ENCODE peak calls at places on chromosomes 4 and X, in seven cellular contexts. U is H9, W is PC-3, Q is left ventricle myocardium inferior, G is hepatocyte, R is cardiac muscle cell, L is left lung. Y is an unnamed sample.
A peak's percentile ranks its signal among the peaks of the same experiment; 100 is the strongest.

GRCh38 chrX:108397627-108398392 is 40.4 kb downstream of the COL4A6 start:
- DNase-seq in U (no peak), W (peak; percentile 89), Q (no peak), G (no peak), R (peak; percentile 3), L (no peak), Y (no peak)

GRCh38 chr4:17475481-17475880 is 36.4 kb downstream of the QDPR start:
- DNase-seq in U (no peak), W (peak; percentile 31), Q (no peak), G (no peak), R (peak; percentile 47), L (no peak), Y (no peak)

GRCh38 chrX:68060506-68061205 is 372.6 kb downstream of the OPHN1 start:
- DNase-seq in U (peak; percentile 29), W (no peak), Q (no peak), G (no peak), R (no peak), L (no peak), Y (no peak)

GRCh38 chr4:77734928-77735327 is 84.2 kb downstream of the CNOT6L start:
- DNase-seq in U (no peak), W (no peak), Q (no peak), G (peak; percentile 66), R (peak; percentile 64), L (no peak), Y (peak; percentile 78)

GRCh38 chr4:87657525-87657924 is 7.4 kb downstream of the DMP1 start:
- DNase-seq in U (no peak), W (peak; percentile 71), Q (no peak), G (no peak), R (peak; percentile 51), L (no peak), Y (no peak)

GRCh38 chr4:184792334-184792733 is 33.4 kb downstream of the ACSL1 start:
- DNase-seq in U (no peak), W (no peak), Q (no peak), G (no peak), R (no peak), L (no peak), Y (peak; percentile 21)

GRCh38 chr4:181966084-181966483 is 277.1 kb upstream of the TENM3 start:
- DNase-seq in U (no peak), W (no peak), Q (no peak), G (no peak), R (no peak), L (no peak), Y (no peak)

GRCh38 chrX:154298312-154298711 is 2.7 kb downstream of the TKTL1 start:
- DNase-seq in U (no peak), W (no peak), Q (no peak), G (no peak), R (no peak), L (no peak), Y (no peak)

GRCh38 chr4:48033825-48034413 is 17.3 kb downstream of the NIPAL1 start:
- DNase-seq in U (no peak), W (peak; percentile 61), Q (no peak), G (peak; percentile 31), R (peak; percentile 25), L (no peak), Y (peak; percentile 23)

GRCh38 chrX:104310084-104310483 is 55.4 kb upstream of the ESX1 start:
- DNase-seq in U (no peak), W (peak; percentile 73), Q (no peak), G (no peak), R (peak; percentile 53), L (no peak), Y (no peak)

GRCh38 chrX:63652086-63652775 is 132.8 kb downstream of the ARHGEF9 start:
- DNase-seq in U (no peak), W (no peak), Q (no peak), G (no peak), R (no peak), L (no peak), Y (no peak)

GRCh38 chr4:23060776-23061175 is 368.0 kb downstream of the GBA3 start:
- DNase-seq in U (no peak), W (peak; percentile 76), Q (no peak), G (peak; percentile 13), R (no peak), L (no peak), Y (no peak)

GRCh38 chr4:27081675-27082579 is 221.3 kb downstream of the STIM2 start:
- DNase-seq in U (no peak), W (no peak), Q (no peak), G (no peak), R (no peak), L (no peak), Y (no peak)

GRCh38 chr4:20618729-20619128 is 81.5 kb upstream of the PACRGL start:
- DNase-seq in U (peak; percentile 34), W (no peak), Q (no peak), G (no peak), R (no peak), L (no peak), Y (no peak)

GRCh38 chr4:101993841-101994221 is 203.3 kb downstream of the BANK1 start:
- DNase-seq in U (no peak), W (no peak), Q (no peak), G (no peak), R (no peak), L (no peak), Y (no peak)

GRCh38 chr4:105859233-105859632 is 36.0 kb upstream of the NPNT start:
- DNase-seq in U (no peak), W (peak; percentile 82), Q (no peak), G (no peak), R (peak; percentile 59), L (no peak), Y (no peak)

GRCh38 chr4:20422398-20422797 is 170.7 kb downstream of the SLIT2 start:
- DNase-seq in U (peak; percentile 73), W (peak; percentile 51), Q (no peak), G (peak; percentile 71), R (peak; percentile 76), L (no peak), Y (peak; percentile 47)

GRCh38 chr4:186725422-186726149 is 1.9 kb upstream of the FAT1 start:
- DNase-seq in U (peak; percentile 70), W (peak; percentile 72), Q (peak; percentile 81), G (peak; percentile 92), R (peak; percentile 91), L (peak; percentile 90), Y (no peak)

GRCh38 chrX:146604196-146604595 is 205.4 kb upstream of the CXorf51B start:
- DNase-seq in U (no peak), W (no peak), Q (no peak), G (no peak), R (no peak), L (no peak), Y (no peak)

GRCh38 chr4:184007891-184008290 is 102.8 kb downstream of the STOX2 start:
- DNase-seq in U (no peak), W (peak; percentile 9), Q (no peak), G (no peak), R (no peak), L (no peak), Y (no peak)

GRCh38 chr4:82726601-82727000 is 72.0 kb downstream of the SCD5 start:
- DNase-seq in U (no peak), W (no peak), Q (no peak), G (no peak), R (no peak), L (no peak), Y (no peak)

GRCh38 chr4:8866421-8866820 is 5.2 kb downstream of the HMX1 start:
- DNase-seq in U (no peak), W (no peak), Q (no peak), G (no peak), R (no peak), L (peak; percentile 26), Y (no peak)

GRCh38 chr4:8866828-8867623 is 4.6 kb downstream of the HMX1 start:
- DNase-seq in U (no peak), W (no peak), Q (no peak), G (no peak), R (no peak), L (peak; percentile 71), Y (no peak)

GRCh38 chr4:8865681-8866310 is 5.8 kb downstream of the HMX1 start:
- DNase-seq in U (no peak), W (no peak), Q (no peak), G (no peak), R (no peak), L (peak; percentile 57), Y (no peak)

GRCh38 chr4:8863759-8864682 is 7.6 kb downstream of the HMX1 start:
- DNase-seq in U (no peak), W (no peak), Q (no peak), G (no peak), R (no peak), L (peak; percentile 55), Y (no peak)

GRCh38 chr4:8864912-8865680 is 6.5 kb downstream of the HMX1 start:
- DNase-seq in U (no peak), W (no peak), Q (no peak), G (no peak), R (no peak), L (peak; percentile 53), Y (no peak)
- H3K27me3 ChIP-seq in U (peaks cover 94% of the 10 kb centered on the region), W (peaks cover 67% of the 10 kb centered on the region), Q (peaks cover 100% of the 10 kb centered on the region), G (peaks cover 95% of the 10 kb centered on the region), R (peaks cover 100% of the 10 kb centered on the region), L (peaks cover 100% of the 10 kb centered on the region), Y (no peaks in the 10 kb centered on the region)

DNA sequence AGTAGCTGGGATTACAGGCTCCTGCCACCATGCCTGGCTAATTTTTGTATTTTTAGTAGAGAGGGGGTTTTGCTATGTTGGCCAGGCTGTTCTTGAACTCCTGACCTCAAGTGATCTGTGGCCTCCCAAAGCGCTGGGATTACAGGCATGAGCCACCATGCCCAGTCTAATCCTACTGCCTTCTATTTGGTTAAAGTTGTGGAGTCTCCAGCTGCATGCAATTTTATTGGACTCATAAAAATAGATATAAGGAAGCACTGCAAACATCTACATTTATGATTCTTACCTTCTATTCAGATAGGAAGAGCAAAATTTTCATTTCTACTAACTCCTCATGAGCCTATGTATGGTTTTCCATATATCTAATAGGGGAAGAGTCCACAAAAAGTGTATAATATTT is 13.7 kb downstream of the RIPPLY1 start:
- DNase-seq in U (no peak), W (no peak), Q (no peak), G (no peak), R (no peak), L (no peak), Y (no peak)
- H3K27me3 ChIP-seq in U (no peaks in the 10 kb centered on the region), W (no peaks in the 10 kb centered on the region), Q (no peaks in the 10 kb centered on the region), G (no peaks in the 10 kb centered on the region), R (no peaks in the 10 kb centered on the region), L (no peaks in the 10 kb centered on the region), Y (no peaks in the 10 kb centered on the region)

GRCh38 chr4:151784676-151785075 is 23.9 kb upstream of the GATB start:
- DNase-seq in U (no peak), W (no peak), Q (no peak), G (no peak), R (no peak), L (no peak), Y (no peak)

GRCh38 chr4:151786158-151786495 is 25.3 kb upstream of the GATB start:
- DNase-seq in U (no peak), W (no peak), Q (no peak), G (no peak), R (no peak), L (no peak), Y (no peak)

GRCh38 chr4:151783867-151784266 is 23.1 kb upstream of the GATB start:
- DNase-seq in U (no peak), W (no peak), Q (no peak), G (no peak), R (no peak), L (no peak), Y (no peak)

GRCh38 chr4:151785484-151786157 is 24.8 kb upstream of the GATB start:
- DNase-seq in U (no peak), W (no peak), Q (no peak), G (no peak), R (no peak), L (no peak), Y (no peak)

GRCh38 chr4:151788021-151788420 is 27.2 kb upstream of the GATB start:
- DNase-seq in U (no peak), W (no peak), Q (no peak), G (no peak), R (no peak), L (no peak), Y (no peak)
- H3K27me3 ChIP-seq in U (no peaks in the 10 kb centered on the region), W (no peaks in the 10 kb centered on the region), Q (no peaks in the 10 kb centered on the region), G (no peaks in the 10 kb centered on the region), R (no peaks in the 10 kb centered on the region), L (peaks cover 12% of the 10 kb centered on the region), Y (no peaks in the 10 kb centered on the region)

GRCh38 chr4:80206111-80206510 is 8.8 kb downstream of the PRDM8 start:
- DNase-seq in U (no peak), W (no peak), Q (no peak), G (no peak), R (no peak), L (no peak), Y (no peak)
- H3K27me3 ChIP-seq in U (peaks cover 66% of the 10 kb centered on the region), W (no peaks in the 10 kb centered on the region), Q (peaks cover 67% of the 10 kb centered on the region), G (peaks cover 92% of the 10 kb centered on the region), R (peaks cover 100% of the 10 kb centered on the region), L (peaks cover 79% of the 10 kb centered on the region), Y (no peaks in the 10 kb centered on the region)